ENCODE peak calls at places on chromosomes 13 and 19, in seven cellular contexts. E is IMR-90, C is fibroblast of lung, P is HCT116, M is GM23248, Y is mammary epithelial cell, G is GM12878. R is an unnamed sample. For H3K4me1, the result is how much of the 10 kb centered on the place peaks cover.

GRCh38 chr13:94710881-94711560 is 1.3 kb downstream of the SOX21 start:
- DNase-seq in E (no peak), C (no peak), P (no peak), M (peak), Y (no peak), G (no peak), R (no peak)

GRCh38 chr19:10742494-10742893 is 24.6 kb downstream of the DNM2 start:
- DNase-seq in E (no peak), C (no peak), P (no peak), M (no peak), Y (no peak), G (no peak), R (no peak)

GRCh38 chr19:42440357-42441046 is 2.2 kb downstream of the CXCL17 start:
- DNase-seq in E (peak), C (peak), P (peak), M (peak), Y (peak), G (no peak), R (peak)

GRCh38 chr19:46972301-46972700 is 47.3 kb upstream of the NPAS1 start:
- DNase-seq in E (no peak), C (peak), P (no peak), M (peak), Y (no peak), G (no peak), R (no peak)

GRCh38 chr13:34748078-34748477 is 194.0 kb upstream of the NBEA start:
- DNase-seq in E (no peak), C (peak), P (no peak), M (peak), Y (no peak), G (no peak), R (no peak)

GRCh38 chr13:24152292-24153214 is 8.0 kb upstream of the SPATA13 start:
- DNase-seq in E (no peak), C (no peak), P (no peak), M (no peak), Y (no peak), G (no peak), R (no peak)

GRCh38 chr13:23289917-23290357 is 109.2 kb downstream of the SGCG start:
- DNase-seq in E (peak), C (peak), P (no peak), M (peak), Y (peak), G (no peak), R (no peak)

GRCh38 chr19:46351241-46352041 is 4.6 kb downstream of the PPP5C start:
- DNase-seq in E (peak), C (peak), P (no peak), M (peak), Y (peak), G (no peak), R (peak)

GRCh38 chr13:75326173-75327131 is 155.5 kb downstream of the TBC1D4 start:
- DNase-seq in E (peak), C (peak), P (no peak), M (peak), Y (peak), G (no peak), R (no peak)

GRCh38 chr13:78194904-78195639 is 276.4 kb upstream of the EDNRB start:
- DNase-seq in E (peak), C (peak), P (no peak), M (peak), Y (no peak), G (no peak), R (no peak)

GRCh38 chr13:27379126-27379525 is 45.3 kb upstream of the GTF3A start:
- DNase-seq in E (no peak), C (no peak), P (no peak), M (no peak), Y (no peak), G (no peak), R (no peak)

GRCh38 chr19:29668746-29669609 is 3.7 kb downstream of the PLEKHF1 start:
- DNase-seq in E (no peak), C (no peak), P (no peak), M (peak), Y (peak), G (no peak), R (no peak)

GRCh38 chr13:51632643-51633357 is 48.5 kb downstream of the WDFY2 start:
- DNase-seq in E (no peak), C (no peak), P (no peak), M (peak), Y (peak), G (no peak), R (no peak)

GRCh38 chr19:55487884-55488687 is at the start of gene SSC5D:
- DNase-seq in E (peak), C (peak), P (no peak), M (peak), Y (no peak), G (no peak), R (no peak)

GRCh38 chr13:28163587-28163986 is 25.2 kb downstream of the PAN3 start:
- DNase-seq in E (no peak), C (no peak), P (no peak), M (no peak), Y (no peak), G (no peak), R (no peak)

GRCh38 chr19:48600679-48601382 is 5.7 kb upstream of the SPACA4 start:
- DNase-seq in E (no peak), C (no peak), P (no peak), M (no peak), Y (no peak), G (no peak), R (no peak)

GRCh38 chr13:110149036-110149435 is 157.9 kb downstream of the COL4A1 start:
- DNase-seq in E (no peak), C (no peak), P (no peak), M (no peak), Y (no peak), G (no peak), R (no peak)

GRCh38 chr19:13022111-13022858 is 27.0 kb downstream of the NFIX start:
- DNase-seq in E (peak), C (peak), P (no peak), M (peak), Y (peak), G (no peak), R (no peak)

GRCh38 chr19:38734426-38735256 is 9.6 kb downstream of the CAPN12 start:
- DNase-seq in E (no peak), C (no peak), P (no peak), M (peak), Y (peak), G (peak), R (no peak)

GRCh38 chr19:10516671-10517286 is 468 bp downstream of the S1PR5 start:
- DNase-seq in E (no peak), C (no peak), P (no peak), M (peak), Y (peak), G (no peak), R (no peak)

GRCh38 chr19:33350538-33351309 is 22.8 kb upstream of the CEBPG start:
- DNase-seq in E (peak), C (peak), P (no peak), M (peak), Y (peak), G (no peak), R (no peak)

GRCh38 chr19:35292421-35292820 is 460 bp downstream of the MAG start:
- DNase-seq in E (no peak), C (no peak), P (no peak), M (no peak), Y (no peak), G (no peak), R (no peak)

GRCh38 chr19:12769689-12770088 is 5.7 kb downstream of the HOOK2 start:
- DNase-seq in E (no peak), C (no peak), P (no peak), M (no peak), Y (no peak), G (no peak), R (no peak)

GRCh38 chr13:80665792-80666333 is 324.9 kb upstream of the SPRY2 start:
- DNase-seq in E (no peak), C (no peak), P (no peak), M (no peak), Y (peak), G (no peak), R (no peak)

DNA sequence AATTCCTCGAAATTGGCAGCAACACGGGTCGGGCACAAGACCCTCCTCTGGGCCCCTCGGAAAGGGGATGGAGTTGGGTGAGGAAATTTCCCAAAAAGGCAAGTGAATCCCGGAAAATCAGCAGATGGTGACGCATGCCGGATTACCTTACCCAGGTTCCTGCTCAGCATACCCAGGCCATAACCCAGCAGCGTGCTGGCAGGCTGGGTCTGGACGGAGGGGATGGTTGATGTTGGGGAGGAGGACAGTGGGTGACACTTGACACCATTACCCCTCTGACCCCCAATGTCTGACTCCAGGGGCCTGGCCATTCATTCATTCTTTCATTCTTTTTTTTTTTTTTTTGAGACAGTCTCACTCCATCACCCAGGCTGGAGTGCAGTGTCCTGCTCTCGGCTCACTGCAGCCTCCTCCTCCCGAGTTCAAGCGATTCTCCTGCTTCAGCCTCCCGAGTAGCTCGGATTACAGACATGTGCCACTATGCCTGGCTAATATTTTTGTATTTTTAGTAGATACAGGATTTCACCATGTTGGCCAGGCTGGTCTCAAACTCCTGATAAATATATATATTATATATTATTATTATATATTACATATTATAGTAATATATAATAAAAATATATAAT is 794 bp downstream of the PVR start:
- DNase-seq in E (peak), C (peak), P (no peak), M (peak), Y (peak), G (no peak), R (no peak)
- H2AFZ ChIP-seq in E (peak), C (no peak), P (no peak), M (peak), Y (peak), G (no peak), R (no peak)

DNA sequence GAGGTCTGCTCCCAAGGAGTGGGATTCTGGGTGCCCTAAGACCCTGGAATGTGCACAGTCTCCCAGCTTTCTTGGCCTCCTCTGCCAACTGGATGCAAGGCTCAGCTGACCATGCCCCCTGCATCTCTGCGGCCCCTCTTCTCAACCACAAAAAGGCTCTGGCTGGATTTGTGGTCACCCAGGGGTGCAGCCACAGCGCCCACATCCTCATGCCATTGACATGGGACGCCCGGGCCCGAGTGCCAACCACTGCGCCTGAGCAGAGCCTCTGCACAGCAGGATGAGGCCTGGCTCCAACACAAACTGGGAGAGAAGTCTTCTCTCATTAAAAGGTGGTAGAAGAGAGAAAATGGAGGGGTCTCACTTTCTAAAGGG is 103.5 kb downstream of the FOXO1 start:
- DNase-seq in E (no peak), C (no peak), P (no peak), M (no peak), Y (no peak), G (no peak), R (no peak)
- H3K4me1 ChIP-seq in E (under half), C (under half), P (under half), M (under half), Y (under half), G (under half), R (under half)

DNA sequence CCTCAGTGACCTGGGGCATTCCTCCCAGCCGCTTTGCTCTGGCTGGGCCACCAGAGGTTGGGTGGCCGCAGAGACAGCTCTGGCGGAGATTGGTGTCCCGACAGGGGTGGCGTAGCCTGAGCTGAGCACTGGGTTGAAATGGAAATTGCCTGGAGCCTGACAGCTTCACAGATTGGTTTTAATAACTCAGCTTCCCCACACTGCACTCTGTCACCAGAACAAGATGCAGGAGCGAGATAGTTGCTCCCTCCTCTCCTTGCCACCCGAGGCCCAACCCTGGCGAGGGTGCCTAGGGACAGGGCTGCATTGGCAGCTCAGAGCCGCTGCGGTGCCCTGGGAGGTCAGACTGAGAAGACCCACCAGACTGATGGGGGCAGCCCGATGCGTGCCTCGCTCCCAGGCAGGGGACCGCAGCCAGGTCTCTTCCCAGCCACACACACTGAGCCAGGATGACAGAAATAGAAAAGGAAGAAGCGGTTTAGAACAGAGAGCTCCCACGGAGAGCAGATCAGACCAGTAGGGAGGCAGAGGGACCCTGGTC is 84.1 kb downstream of the KDM4B start:
- DNase-seq in E (no peak), C (no peak), P (no peak), M (no peak), Y (no peak), G (no peak), R (no peak)
- H3K9ac ChIP-seq in E (no peak), C (no peak), P (no peak), M (no peak), Y (no peak), G (no peak), R (no peak)

GRCh38 chr13:46313441-46314257 is 73.4 kb downstream of the RUBCNL start:
- DNase-seq in E (no peak), C (no peak), P (no peak), M (no peak), Y (no peak), G (no peak), R (no peak)
- H2AFZ ChIP-seq in E (no peak), C (no peak), P (no peak), M (no peak), Y (no peak), G (peak), R (peak)

GRCh38 chr13:111602874-111603273 is 282.4 kb downstream of the TEX29 start:
- DNase-seq in E (no peak), C (no peak), P (no peak), M (no peak), Y (no peak), G (no peak), R (no peak)

GRCh38 chr13:111597041-111598017 is 276.9 kb downstream of the TEX29 start:
- DNase-seq in E (no peak), C (no peak), P (no peak), M (no peak), Y (no peak), G (no peak), R (no peak)

GRCh38 chr13:111598751-111599150 is 278.3 kb downstream of the TEX29 start:
- DNase-seq in E (no peak), C (no peak), P (no peak), M (no peak), Y (no peak), G (no peak), R (no peak)

GRCh38 chr13:111595791-111596190 is 275.3 kb downstream of the TEX29 start:
- DNase-seq in E (no peak), C (no peak), P (no peak), M (no peak), Y (no peak), G (no peak), R (no peak)

DNA sequence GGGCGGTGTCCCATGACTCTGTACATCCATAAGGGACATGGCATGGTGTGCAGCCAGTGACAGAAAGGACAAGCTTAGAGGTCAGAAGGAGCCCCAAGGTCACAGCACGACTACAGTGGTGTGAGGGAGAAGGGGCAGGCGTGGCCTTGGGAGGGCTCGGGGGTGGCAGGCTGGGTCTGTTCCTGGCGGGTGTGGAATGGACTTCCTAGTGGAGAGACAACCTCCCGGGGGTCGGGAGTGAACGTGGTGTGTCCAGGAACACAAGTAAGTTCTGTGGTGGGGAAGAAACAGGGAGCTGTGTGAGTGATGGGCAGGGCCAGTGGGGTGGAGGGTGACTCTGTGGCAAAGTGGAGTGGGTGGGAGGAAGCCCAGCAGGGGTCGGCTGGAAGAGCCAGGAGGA is 279.3 kb downstream of the TEX29 start:
- DNase-seq in E (no peak), C (no peak), P (no peak), M (no peak), Y (no peak), G (no peak), R (no peak)
- H3K4me1 ChIP-seq in E (under half), C (under half), P (under half), M (under half), Y (under half), G (under half), R (under half)

GRCh38 chr13:32828711-32829110 is 187.5 kb upstream of the KL start:
- DNase-seq in E (no peak), C (no peak), P (no peak), M (no peak), Y (no peak), G (no peak), R (no peak)

GRCh38 chr13:32830632-32831031 is 185.6 kb upstream of the KL start:
- DNase-seq in E (no peak), C (no peak), P (no peak), M (no peak), Y (no peak), G (no peak), R (no peak)

GRCh38 chr13:32825481-32825880 is 190.7 kb upstream of the KL start:
- DNase-seq in E (no peak), C (no peak), P (no peak), M (no peak), Y (no peak), G (no peak), R (no peak)

GRCh38 chr13:32829676-32830091 is 186.5 kb upstream of the KL start:
- DNase-seq in E (peak), C (peak), P (peak), M (peak), Y (peak), G (no peak), R (no peak)

GRCh38 chr13:32829269-32829668 is 187.0 kb upstream of the KL start:
- DNase-seq in E (no peak), C (no peak), P (no peak), M (no peak), Y (no peak), G (no peak), R (no peak)
- H3K9ac ChIP-seq in E (no peak), C (no peak), P (no peak), M (no peak), Y (no peak), G (peak), R (no peak)